ENCODE peak calls at places on chromosomes 4 and X, in five cellular contexts. M is choroid plexus epithelial cell, F is psoas muscle, C is GM10248, W is bronchial epithelial cell. V is an unnamed sample.

GRCh38 chr4:98778206-98778605 is 119.8 kb upstream of the TSPAN5 start:
- DNase-seq in M (peak), F (no peak), C (no peak), W (peak), V (no peak)

GRCh38 chrX:130055103-130055502 is 55.2 kb downstream of the ELF4 start:
- DNase-seq in M (peak), F (peak), C (no peak), W (no peak), V (no peak)

GRCh38 chrX:134388161-134389109 is 71.5 kb upstream of the HPRT1 start:
- DNase-seq in M (no peak), F (no peak), C (peak), W (no peak), V (no peak)

GRCh38 chr4:152073738-152074137 is 312.9 kb upstream of the GATB start:
- DNase-seq in M (no peak), F (no peak), C (no peak), W (peak), V (no peak)

GRCh38 chr4:3689576-3690551 is 76.3 kb upstream of the ADRA2C start:
- DNase-seq in M (no peak), F (peak), C (no peak), W (no peak), V (peak)

GRCh38 chrX:135625995-135626394 is 87.4 kb upstream of the CT45A1 start:
- DNase-seq in M (peak), F (no peak), C (no peak), W (peak), V (no peak)

GRCh38 chr4:20251796-20252655 is at the start of gene SLIT2:
- DNase-seq in M (peak), F (peak), C (peak), W (peak), V (peak)

GRCh38 chr4:177907736-177908424 is 465.6 kb upstream of the AGA start:
- DNase-seq in M (no peak), F (no peak), C (no peak), W (no peak), V (no peak)

GRCh38 chr4:77025643-77026321 is 50.0 kb downstream of the CCNI start:
- DNase-seq in M (peak), F (no peak), C (peak), W (no peak), V (no peak)

GRCh38 chrX:41334866-41335589 is 1.1 kb downstream of the DDX3X start:
- DNase-seq in M (peak), F (peak), C (peak), W (no peak), V (peak)

GRCh38 chr4:88008133-88008621 is 742 bp downstream of the PKD2 start:
- DNase-seq in M (peak), F (peak), C (peak), W (no peak), V (peak)

GRCh38 chr4:2535386-2536192 is 858 bp upstream of the FAM193A start:
- DNase-seq in M (peak), F (peak), C (peak), W (no peak), V (peak)

GRCh38 chr4:31362756-31363155 is 642.6 kb downstream of the PCDH7 start:
- DNase-seq in M (peak), F (no peak), C (no peak), W (no peak), V (no peak)

DNA sequence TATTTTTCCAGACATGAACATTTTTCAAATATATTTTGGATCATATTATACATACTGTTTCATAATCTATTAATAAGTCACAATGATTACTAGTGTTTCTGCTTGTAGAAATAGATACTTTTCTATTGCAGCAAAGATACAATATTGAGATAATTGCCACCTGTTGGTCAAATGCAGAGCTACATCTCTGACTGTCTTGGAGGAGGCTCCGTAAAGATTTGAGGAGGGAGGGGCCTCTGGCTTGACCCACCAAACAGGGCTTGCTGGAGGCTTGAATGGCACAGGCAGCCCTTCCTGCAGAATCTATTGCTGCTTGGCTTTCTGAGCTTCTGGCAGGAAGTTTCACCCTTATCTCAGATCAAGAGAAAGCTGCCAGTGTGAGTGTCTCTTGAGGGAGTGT is 99.3 kb upstream of the ARMCX2 start:
- DNase-seq in M (peak), F (peak), C (no peak), W (peak), V (no peak)
- TF ChIP-seq CTCF in M (peak), F (peak), C (peak), W (peak), V (no peak)

DNA sequence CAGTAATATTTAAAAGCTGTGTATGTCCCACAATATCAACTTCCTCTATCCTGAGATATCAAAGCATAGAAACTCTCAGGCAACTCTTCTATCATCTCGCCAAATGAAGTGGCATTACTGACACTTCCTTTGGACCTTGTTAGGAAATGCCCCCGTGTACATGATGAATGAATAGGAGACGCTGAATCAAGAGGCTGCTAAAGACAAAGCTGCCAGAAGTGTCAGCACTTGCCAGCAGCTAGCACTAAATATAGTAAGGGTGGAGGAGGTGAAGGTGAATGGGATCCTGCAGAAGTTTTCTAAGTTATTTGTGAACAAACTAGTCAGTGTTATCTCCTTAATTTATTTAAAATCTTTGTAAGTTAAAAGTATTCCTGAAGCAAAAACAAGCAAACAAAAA is 99.4 kb upstream of the BLTP1 start:
- DNase-seq in M (no peak), F (no peak), C (no peak), W (peak), V (no peak)
- TF ChIP-seq CTCF in M (no peak), F (no peak), C (no peak), W (no peak), V (no peak)

DNA sequence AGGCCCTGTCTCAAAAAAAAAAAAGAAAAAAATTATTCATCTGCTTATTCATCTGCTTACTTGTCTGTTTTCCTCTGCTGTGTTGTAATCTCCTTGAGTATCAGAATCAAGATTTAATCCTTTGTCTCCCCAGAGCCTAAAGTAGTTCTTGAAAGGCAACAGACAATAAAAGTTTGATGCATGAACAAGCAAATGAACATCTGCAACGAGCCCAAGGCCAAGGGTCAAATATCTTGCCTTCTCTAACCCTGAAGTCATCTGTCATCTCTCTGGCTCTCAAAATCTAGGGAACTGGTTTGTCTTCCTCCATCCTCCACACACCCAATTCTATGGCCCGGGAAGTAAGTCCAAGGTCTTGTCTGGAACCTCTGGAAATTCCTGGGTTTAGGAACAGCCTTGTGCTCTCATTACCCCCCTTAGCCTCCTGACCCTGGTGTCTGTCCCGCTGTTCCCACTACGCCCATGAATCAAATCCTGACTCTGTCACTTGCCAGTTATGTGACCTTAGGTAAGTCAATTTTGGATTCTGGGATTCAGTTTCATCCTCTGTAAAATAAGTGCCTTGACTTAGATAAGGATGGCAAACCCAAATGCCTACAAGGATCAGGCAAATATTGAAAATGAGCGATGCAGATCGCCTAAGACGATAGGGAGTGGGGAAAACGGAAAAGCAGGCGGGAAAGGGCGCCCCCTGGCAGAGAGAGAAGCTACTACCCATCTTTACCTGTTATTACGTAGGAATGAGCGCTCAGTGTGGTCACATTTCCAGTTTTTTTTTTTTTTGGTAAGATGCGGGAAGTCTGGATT is 102.7 kb upstream of the DHX15 start:
- DNase-seq in M (peak), F (no peak), C (peak), W (peak), V (peak)
- TF ChIP-seq CTCF in M (peak), F (peak), C (peak), W (peak), V (peak)

GRCh38 chr4:101140228-101140627 is 207.1 kb downstream of the PPP3CA start:
- DNase-seq in M (no peak), F (no peak), C (no peak), W (no peak), V (no peak)
- TF ChIP-seq CTCF in M (no peak), F (no peak), C (no peak), W (no peak), V (no peak)

DNA sequence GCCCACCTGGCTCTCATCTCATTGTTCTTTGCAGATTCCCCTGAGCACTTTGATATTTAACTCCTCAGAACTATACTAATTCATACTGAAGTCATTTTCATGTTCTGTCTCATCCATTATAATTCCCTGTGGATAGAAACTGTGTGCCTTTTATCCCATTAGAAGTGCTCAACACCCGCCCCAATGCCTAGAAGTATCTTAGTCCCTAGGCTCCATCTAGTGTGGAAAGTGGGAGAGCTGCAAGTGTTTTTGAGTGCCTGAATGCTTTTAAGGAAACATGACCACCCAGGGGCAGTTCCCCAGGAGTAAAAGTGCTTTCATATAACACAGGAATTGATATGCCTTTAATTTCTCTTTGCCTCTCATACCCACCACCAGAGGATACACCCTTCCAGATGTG is 117.0 kb downstream of the CHRDL1 start:
- DNase-seq in M (no peak), F (no peak), C (no peak), W (no peak), V (no peak)
- TF ChIP-seq CTCF in M (no peak), F (no peak), C (no peak), W (no peak), V (no peak)

GRCh38 chrX:21766101-21766500 is 8.2 kb upstream of the SMPX start:
- DNase-seq in M (no peak), F (no peak), C (no peak), W (peak), V (no peak)

GRCh38 chrX:21770631-21771321 is 12.9 kb upstream of the SMPX start:
- DNase-seq in M (no peak), F (no peak), C (no peak), W (peak), V (no peak)
- TF ChIP-seq CTCF in M (no peak), F (no peak), C (no peak), W (no peak), V (no peak)